ENCODE peak calls at places on chromosomes 11 and 22, in five cellular contexts. F is GM03348, V is COLO829, J is AG10803, Q is heart left ventricle. Z is an unnamed sample.

GRCh38 chr22:38819387-38819940 is 24.4 kb downstream of the NPTXR start:
- DNase-seq in F (no peak), V (no peak), J (no peak), Q (no peak), Z (no peak)

GRCh38 chr11:17846852-17847453 is 112.4 kb downstream of the KCNC1 start:
- DNase-seq in F (no peak), V (no peak), J (no peak), Q (no peak), Z (no peak)

GRCh38 chr22:49360746-49361145 is 466.9 kb downstream of the BRD1 start:
- DNase-seq in F (no peak), V (no peak), J (no peak), Q (no peak), Z (no peak)

GRCh38 chr22:41625577-41625976 is 4.5 kb downstream of the XRCC6 start:
- DNase-seq in F (no peak), V (no peak), J (no peak), Q (no peak), Z (no peak)

GRCh38 chr22:18085188-18085587 is 7.4 kb downstream of the PEX26 start:
- DNase-seq in F (peak; percentile 42), V (no peak), J (no peak), Q (no peak), Z (no peak)

GRCh38 chr22:50304528-50305392 is 2.7 kb downstream of the PLXNB2 start:
- DNase-seq in F (peak; percentile 59), V (no peak), J (peak; percentile 62), Q (no peak), Z (peak; percentile 47)

GRCh38 chr11:43358308-43358669 is 431 bp upstream of the TTC17 start:
- DNase-seq in F (no peak), V (no peak), J (no peak), Q (no peak), Z (peak; percentile 40)

GRCh38 chr11:76599041-76600013 is 71.2 kb downstream of the LRRC32 start:
- DNase-seq in F (no peak), V (no peak), J (no peak), Q (no peak), Z (peak; percentile 36)

GRCh38 chr11:86374586-86374985 is at the start of gene CCDC81:
- DNase-seq in F (peak; percentile 49), V (no peak), J (no peak), Q (peak; percentile 61), Z (no peak)

GRCh38 chr11:86698634-86699033 is 26.2 kb upstream of the ME3 start:
- DNase-seq in F (no peak), V (no peak), J (peak; percentile 75), Q (no peak), Z (peak; percentile 27)

GRCh38 chr22:17845790-17846189 is 71.5 kb upstream of the BID start:
- DNase-seq in F (peak; percentile 67), V (no peak), J (peak; percentile 81), Q (no peak), Z (peak; percentile 11)

GRCh38 chr11:133049244-133050019 is 482.9 kb downstream of the OPCML start:
- DNase-seq in F (no peak), V (no peak), J (no peak), Q (no peak), Z (no peak)

GRCh38 chr11:130677486-130678153 is 229.2 kb downstream of the ADAMTS15 start:
- DNase-seq in F (peak; percentile 78), V (no peak), J (peak; percentile 95), Q (no peak), Z (peak; percentile 85)

GRCh38 chr11:110337570-110338193 is 41.3 kb upstream of the RDX start:
- DNase-seq in F (no peak), V (no peak), J (no peak), Q (no peak), Z (no peak)

GRCh38 chr11:22795914-22796313 is 33.7 kb downstream of the SVIP start:
- DNase-seq in F (no peak), V (no peak), J (no peak), Q (no peak), Z (no peak)

GRCh38 chr11:117931331-117931950 is 2.2 kb upstream of the TMPRSS13 start:
- DNase-seq in F (no peak), V (no peak), J (no peak), Q (no peak), Z (no peak)

GRCh38 chr22:50178471-50178864 is 7.2 kb upstream of the TRABD start:
- DNase-seq in F (no peak), V (no peak), J (no peak), Q (no peak), Z (no peak)

GRCh38 chr11:70552441-70553150 is 154.3 kb downstream of the CTTN start:
- DNase-seq in F (no peak), V (no peak), J (no peak), Q (peak; percentile 25), Z (no peak)

GRCh38 chr11:20873054-20873453 is 203.7 kb downstream of the NELL1 start:
- DNase-seq in F (no peak), V (peak; percentile 8), J (no peak), Q (no peak), Z (no peak)

GRCh38 chr22:44818727-44819126 is 66.4 kb downstream of the ARHGAP8 start:
- DNase-seq in F (no peak), V (no peak), J (no peak), Q (no peak), Z (no peak)

GRCh38 chr11:77166021-77166420 is 38.0 kb downstream of the MYO7A start:
- DNase-seq in F (no peak), V (no peak), J (no peak), Q (peak; percentile 15), Z (no peak)